ENCODE peak calls at places on chromosomes 5 and 9, in four cellular contexts. U is spleen, S is sigmoid colon, O is HepG2. P is an unnamed sample.

GRCh38 chr5:9222054-9222738 is 323.7 kb downstream of the SEMA5A start:
- DNase-seq in U (no peak), S (no peak), O (no peak), P (no peak)

GRCh38 chr5:31733365-31733764 is 94.4 kb downstream of the PDZD2 start:
- DNase-seq in U (no peak), S (no peak), O (no peak), P (no peak)

GRCh38 chr5:111135946-111136345 is 43.8 kb downstream of the WDR36 start:
- DNase-seq in U (no peak), S (no peak), O (no peak), P (no peak)

GRCh38 chr9:12859704-12860251 is 85.0 kb downstream of the LURAP1L start:
- DNase-seq in U (no peak), S (no peak), O (no peak), P (no peak)

GRCh38 chr9:108761530-108762347 is 94.0 kb downstream of the ACTL7B start:
- DNase-seq in U (no peak), S (peak; percentile 69), O (peak; percentile 47), P (peak; percentile 73)

GRCh38 chr5:42759456-42759855 is 2.8 kb downstream of the CCDC152 start:
- DNase-seq in U (no peak), S (no peak), O (no peak), P (no peak)

GRCh38 chr5:142184939-142185526 is 76.5 kb downstream of the NDFIP1 start:
- DNase-seq in U (peak; percentile 41), S (no peak), O (no peak), P (no peak)

GRCh38 chr5:1172670-1173404 is 28.6 kb upstream of the SLC6A19 start:
- DNase-seq in U (no peak), S (no peak), O (no peak), P (no peak)

GRCh38 chr5:142063878-142064331 is 44.7 kb upstream of the NDFIP1 start:
- DNase-seq in U (peak; percentile 84), S (peak; percentile 80), O (peak; percentile 44), P (peak; percentile 72)

GRCh38 chr9:93663877-93664548 is 87.6 kb downstream of the PHF2 start:
- DNase-seq in U (peak; percentile 64), S (peak; percentile 53), O (no peak), P (peak; percentile 42)

GRCh38 chr5:1001406-1002270 is 7.0 kb upstream of the NKD2 start:
- DNase-seq in U (peak; percentile 55), S (peak; percentile 58), O (no peak), P (peak; percentile 42)

GRCh38 chr9:71549023-71549422 is 219.3 kb downstream of the CEMIP2 start:
- DNase-seq in U (no peak), S (no peak), O (no peak), P (no peak)

GRCh38 chr5:161548472-161549094 is 2.1 kb upstream of the GABRB2 start:
- DNase-seq in U (no peak), S (no peak), O (no peak), P (no peak)

GRCh38 chr5:174900176-174900692 is 175.9 kb downstream of the MSX2 start:
- DNase-seq in U (no peak), S (no peak), O (no peak), P (no peak)

GRCh38 chr5:58113172-58113571 is 346.7 kb downstream of the PLK2 start:
- DNase-seq in U (no peak), S (no peak), O (no peak), P (no peak)

GRCh38 chr5:58114324-58114723 is 345.6 kb downstream of the PLK2 start:
- DNase-seq in U (no peak), S (no peak), O (no peak), P (no peak)

GRCh38 chr5:58122157-58122556 is 337.7 kb downstream of the PLK2 start:
- DNase-seq in U (no peak), S (no peak), O (no peak), P (no peak)

GRCh38 chr5:58117491-58117890 is 342.4 kb downstream of the PLK2 start:
- DNase-seq in U (no peak), S (no peak), O (no peak), P (no peak)

DNA sequence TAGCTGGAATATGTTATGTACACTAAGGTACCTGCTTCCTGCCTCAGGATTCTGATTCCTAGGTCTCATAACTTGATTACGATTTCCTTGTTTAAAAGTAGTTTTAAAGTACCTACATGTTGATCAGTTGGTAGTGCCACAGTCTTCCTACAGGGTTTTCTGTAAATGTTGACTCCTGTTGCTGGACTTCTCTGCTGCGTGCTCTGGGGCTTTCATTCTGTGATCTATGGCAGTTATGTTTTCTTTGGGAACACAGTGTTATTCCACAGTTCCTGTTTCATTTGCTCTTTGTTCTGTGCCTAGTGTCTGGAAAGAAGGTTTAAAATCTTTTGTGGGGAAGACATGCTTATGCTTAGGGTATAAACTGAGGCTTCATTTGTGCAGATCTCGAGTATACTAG is 343.5 kb downstream of the PLK2 start:
- DNase-seq in U (no peak), S (no peak), O (no peak), P (no peak)
- TF ChIP-seq POLR2AphosphoS5 in U (no peak), S (no peak), O (no peak), P (no peak)

DNA sequence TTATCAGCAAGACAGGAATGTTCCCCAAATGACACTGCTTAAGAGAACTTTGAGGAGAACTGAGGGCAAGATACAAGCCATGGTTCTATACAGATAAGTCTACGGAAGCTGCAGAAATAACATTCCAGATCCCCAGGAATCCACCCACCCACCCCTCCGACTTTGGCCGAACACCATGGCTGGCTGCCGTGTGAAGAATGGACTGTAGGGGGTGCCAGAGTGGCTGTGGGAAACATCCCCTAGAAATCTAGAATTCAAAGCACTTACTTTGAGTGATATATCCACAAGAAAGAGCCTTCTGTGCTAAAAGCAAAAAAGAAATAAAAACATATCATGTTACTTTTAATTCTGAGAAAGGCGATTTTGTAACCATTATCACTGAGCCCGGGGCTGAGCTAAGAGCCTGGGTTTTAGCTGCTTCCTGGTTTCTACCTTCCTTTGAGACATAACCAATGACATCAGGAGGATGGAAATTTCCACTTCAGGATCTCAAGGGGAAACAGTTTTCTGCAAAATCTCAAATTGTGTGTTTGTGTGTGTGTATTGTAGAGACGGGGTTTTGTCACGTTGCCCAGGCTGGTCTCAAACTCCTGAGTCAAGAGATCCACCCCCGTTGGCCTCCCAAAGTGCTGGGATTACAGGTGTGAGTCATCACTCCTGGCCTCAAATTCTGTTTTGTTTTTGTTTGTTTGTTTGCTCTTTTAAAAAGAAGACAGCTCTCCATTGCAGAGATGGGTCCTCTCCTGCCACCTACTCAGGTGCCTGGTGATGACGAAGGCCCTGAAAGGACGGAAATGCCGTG is 36.4 kb downstream of the GGTA1 start:
- DNase-seq in U (peak; percentile 79), S (peak; percentile 61), O (peak; percentile 4), P (no peak)
- TF ChIP-seq CTCF in U (peak; percentile 12), S (peak; percentile 30), O (peak; percentile 54), P (peak; percentile 70)

GRCh38 chr9:105389789-105390188 is 58.0 kb upstream of the FSD1L start:
- DNase-seq in U (no peak), S (no peak), O (no peak), P (no peak)
- H3K4me1 ChIP-seq in U (no peaks in the 10 kb centered on the region), S (peaks cover 4% of the 10 kb centered on the region), O (no peaks in the 10 kb centered on the region), P (no peaks in the 10 kb centered on the region)

DNA sequence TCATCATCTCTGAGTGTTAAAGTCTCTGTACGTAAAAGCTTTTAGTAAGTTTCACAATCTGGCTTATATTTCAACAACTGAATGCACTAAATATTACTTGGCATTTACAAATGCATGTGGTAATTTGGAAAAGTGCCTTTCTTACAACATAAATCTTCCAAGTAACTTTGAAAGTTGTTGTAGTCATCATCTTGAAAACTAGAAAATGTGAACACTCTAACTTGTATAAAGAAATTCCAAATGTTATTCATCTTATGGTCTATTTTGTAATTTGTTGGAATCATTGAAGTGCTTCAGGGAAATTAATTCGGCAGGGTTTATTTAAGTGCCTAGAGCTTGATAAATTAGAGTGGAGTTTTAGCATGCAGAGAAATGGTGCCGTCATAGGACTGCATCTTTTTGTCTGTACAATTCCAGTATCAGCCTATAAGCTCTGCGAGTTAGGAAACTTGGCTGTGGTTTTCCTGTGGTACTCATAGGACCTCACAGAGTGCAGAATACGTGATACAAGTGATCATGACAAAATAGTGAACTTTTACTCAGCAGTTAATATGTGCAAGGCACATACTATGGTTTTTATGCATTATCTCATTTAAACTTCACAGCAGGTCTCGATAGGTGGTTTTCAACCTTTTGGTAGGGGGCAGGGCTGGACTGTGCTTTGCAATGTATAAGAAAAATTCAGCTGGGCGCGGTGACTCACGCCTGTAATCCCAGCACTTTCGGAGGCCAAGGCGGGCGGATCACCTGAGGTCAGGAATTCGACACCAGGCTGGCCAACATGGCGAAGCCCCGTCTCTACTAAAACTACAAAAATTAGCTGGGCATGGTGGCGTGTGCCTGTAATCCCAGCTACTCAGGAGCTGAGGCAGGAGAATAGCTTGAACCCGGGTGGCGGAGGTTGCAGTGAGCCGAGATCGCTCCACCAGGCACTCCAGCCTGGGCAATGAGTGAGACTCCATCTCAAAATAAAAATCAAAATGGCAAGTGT is 79.6 kb downstream of the RAI14 start:
- DNase-seq in U (no peak), S (no peak), O (no peak), P (no peak)
- TF ChIP-seq POLR2AphosphoS5 in U (no peak), S (peak; percentile 57), O (no peak), P (no peak)

GRCh38 chr5:102754499-102755424 is at the start of gene PAM:
- DNase-seq in U (peak; percentile 96), S (peak; percentile 88), O (peak; percentile 36), P (peak; percentile 86)
- TF ChIP-seq CTCF in U (no peak), S (no peak), O (no peak), P (no peak)

GRCh38 chr9:94813379-94813778 is 86.9 kb downstream of the AOPEP start:
- DNase-seq in U (no peak), S (no peak), O (no peak), P (no peak)

GRCh38 chr9:94819161-94819677 is 92.7 kb downstream of the AOPEP start:
- DNase-seq in U (no peak), S (no peak), O (no peak), P (no peak)

GRCh38 chr9:94821098-94821930 is 94.8 kb downstream of the AOPEP start:
- DNase-seq in U (no peak), S (no peak), O (no peak), P (no peak)

GRCh38 chr9:94817291-94818195 is 91.0 kb downstream of the AOPEP start:
- DNase-seq in U (no peak), S (no peak), O (no peak), P (no peak)

DNA sequence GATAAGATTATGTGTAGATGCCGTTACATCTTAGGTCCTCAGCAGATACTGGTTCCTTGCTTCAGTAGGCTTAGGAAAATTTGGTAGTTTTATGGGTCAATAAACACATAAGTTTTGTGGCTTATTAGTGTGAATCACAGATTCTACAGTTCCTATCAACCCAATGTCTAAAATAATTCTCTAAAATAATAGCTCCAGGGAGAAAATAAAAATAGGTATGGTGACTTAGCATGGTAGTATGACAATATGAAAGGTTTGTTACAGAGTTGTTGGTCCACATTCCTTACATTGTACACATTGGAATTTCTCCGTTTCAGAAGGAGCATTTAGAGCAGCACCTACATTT is 91.7 kb downstream of the AOPEP start:
- DNase-seq in U (no peak), S (no peak), O (no peak), P (no peak)
- H3K4me1 ChIP-seq in U (no peaks in the 10 kb centered on the region), S (peaks cover 4% of the 10 kb centered on the region), O (peaks cover 24% of the 10 kb centered on the region), P (peaks cover 28% of the 10 kb centered on the region)